ENCODE peak calls at places on chromosomes 16 and 17, in nine cellular contexts. W is IMR-90; J is NT2/D1; K is CD8-positive, alpha-beta memory T cell; R is heart right ventricle; C is right atrium auricular region; U is endothelial cell of umbilical vein; A is neural progenitor cell; L is right cardiac atrium. E is an unnamed sample.

GRCh38 chr16:66335704-66336329 is 30.7 kb upstream of the CDH5 start:
- DNase-seq in K (no peak), C (no peak), R (peak), U (peak), L (peak), J (no peak), W (peak), A (no peak), E (no peak)

GRCh38 chr16:68737730-68738590 is 868 bp downstream of the CDH1 start:
- DNase-seq in W (no peak), A (peak), U (no peak), L (no peak), J (no peak), R (no peak), C (no peak), K (no peak), E (no peak)

GRCh38 chr17:17515921-17516295 is 19.7 kb upstream of the RASD1 start:
- DNase-seq in C (no peak), A (no peak), J (no peak), W (peak), U (no peak), R (no peak), L (no peak), K (no peak), E (no peak)

GRCh38 chr16:75519175-75519574 is 16.7 kb downstream of the CHST5 start:
- DNase-seq in R (no peak), J (no peak), U (no peak), W (no peak), C (no peak), L (no peak), K (no peak), A (no peak), E (no peak)

GRCh38 chr16:84370723-84371552 is 2.6 kb downstream of the ATP2C2 start:
- DNase-seq in J (no peak), L (no peak), C (no peak), K (no peak), R (no peak), A (no peak), U (no peak), W (no peak), E (no peak)

GRCh38 chr17:19939993-19940721 is 37.5 kb downstream of the AKAP10 start:
- DNase-seq in A (no peak), R (no peak), J (no peak), C (no peak), K (no peak), L (no peak), U (no peak), W (no peak), E (no peak)

GRCh38 chr17:40827746-40828453 is 5.5 kb upstream of the KRT10 start:
- DNase-seq in J (no peak), C (no peak), W (no peak), U (no peak), K (no peak), R (no peak), A (no peak), L (peak), E (peak)

GRCh38 chr17:46769531-46770438 is 48.7 kb downstream of the WNT3 start:
- DNase-seq in R (no peak), K (no peak), L (no peak), U (no peak), W (no peak), A (no peak), C (no peak), J (no peak), E (no peak)

GRCh38 chr17:42315402-42316156 is 27.3 kb downstream of the STAT5A start:
- DNase-seq in K (peak), A (no peak), W (no peak), L (no peak), R (no peak), C (no peak), J (no peak), U (no peak), E (peak)

GRCh38 chr17:6706996-6707395 is 6.2 kb downstream of the SLC13A5 start:
- DNase-seq in C (no peak), A (no peak), L (no peak), J (no peak), R (no peak), K (no peak), W (no peak), U (no peak), E (no peak)

GRCh38 chr17:41333098-41333497 is 17.5 kb downstream of the KRT33A start:
- DNase-seq in C (no peak), L (no peak), R (no peak), J (no peak), U (no peak), W (no peak), A (no peak), K (no peak), E (no peak)

GRCh38 chr16:25868966-25869365 is 177.2 kb downstream of the HS3ST4 start:
- DNase-seq in U (no peak), K (no peak), J (no peak), W (no peak), L (no peak), R (no peak), A (no peak), C (no peak), E (no peak)

GRCh38 chr16:7504844-7505243 is 172.2 kb downstream of the RBFOX1 start:
- DNase-seq in K (no peak), R (no peak), U (no peak), C (no peak), L (no peak), A (no peak), J (no peak), W (no peak), E (no peak)

GRCh38 chr16:47750371-47750770 is 289.2 kb downstream of the PHKB start:
- DNase-seq in U (no peak), J (no peak), C (no peak), A (no peak), W (no peak), L (no peak), R (no peak), K (no peak), E (no peak)

GRCh38 chr17:82216301-82217119 is 3.9 kb upstream of the CCDC57 start:
- DNase-seq in C (peak), W (peak), L (peak), A (no peak), J (no peak), U (peak), K (peak), R (peak), E (no peak)

GRCh38 chr16:11100239-11100750 is 155.7 kb downstream of the SOCS1 start:
- DNase-seq in W (peak), C (peak), A (peak), J (peak), K (no peak), L (peak), R (peak), U (peak), E (no peak)

GRCh38 chr16:82402665-82403218 is 224.0 kb upstream of the CDH13 start:
- DNase-seq in R (no peak), W (no peak), U (no peak), L (no peak), C (no peak), A (no peak), J (no peak), K (no peak), E (no peak)

GRCh38 chr16:30757316-30757715 is 4.5 kb downstream of the CFAP119 start:
- DNase-seq in C (no peak), U (no peak), A (no peak), L (no peak), R (no peak), W (no peak), J (no peak), K (no peak), E (no peak)

GRCh38 chr17:82283208-82283749 is 9.8 kb upstream of the CSNK1D start:
- DNase-seq in U (no peak), C (no peak), J (no peak), W (peak), R (no peak), A (no peak), L (no peak), K (no peak), E (no peak)

GRCh38 chr16:27867122-27868110 is 196.1 kb downstream of the GSG1L start:
- DNase-seq in L (peak), J (peak), C (no peak), W (peak), A (peak), U (peak), K (peak), R (peak), E (peak)

GRCh38 chr16:31177136-31177535 is 2.8 kb upstream of the FUS start:
- DNase-seq in U (no peak), R (no peak), J (no peak), L (no peak), A (no peak), W (peak), K (peak), C (no peak), E (peak)

GRCh38 chr16:66874079-66874775 is 6.1 kb upstream of the PDP2 start:
- DNase-seq in L (no peak), W (peak), A (no peak), U (no peak), J (no peak), R (no peak), C (no peak), K (no peak), E (no peak)

GRCh38 chr17:63431939-63432804 is 13.9 kb downstream of the CYB561 start:
- DNase-seq in C (no peak), W (peak), U (peak), L (no peak), A (no peak), K (no peak), J (no peak), R (no peak), E (no peak)

GRCh38 chr16:15592324-15592723 is 50.6 kb downstream of the MARF1 start:
- DNase-seq in R (no peak), W (no peak), C (no peak), J (no peak), K (no peak), A (no peak), U (no peak), L (no peak), E (no peak)

GRCh38 chr17:13957636-13958035 is 111.7 kb upstream of the COX10 start:
- DNase-seq in U (no peak), W (peak), L (no peak), J (no peak), R (no peak), C (no peak), K (no peak), A (no peak), E (no peak)

GRCh38 chr17:20196314-20196713 is 187.2 kb downstream of the SPECC1 start:
- DNase-seq in U (no peak), J (no peak), A (no peak), C (no peak), L (no peak), W (no peak), K (no peak), R (no peak), E (no peak)

GRCh38 chr17:55286681-55287589 is 22.2 kb downstream of the HLF start:
- DNase-seq in K (no peak), C (no peak), L (no peak), U (no peak), R (no peak), A (no peak), W (peak), J (no peak), E (no peak)

GRCh38 chr16:67841198-67841815 is 813 bp upstream of the THAP11 start:
- DNase-seq in R (no peak), U (no peak), L (no peak), A (no peak), W (no peak), K (no peak), C (no peak), J (no peak), E (no peak)

GRCh38 chr16:5018791-5019190 is 14.9 kb downstream of the NAGPA start:
- DNase-seq in K (no peak), U (no peak), W (no peak), J (no peak), A (no peak), R (peak), C (no peak), L (no peak), E (no peak)

GRCh38 chr16:56715128-56715527 is 14.8 kb upstream of the NUP93 start:
- DNase-seq in J (no peak), R (no peak), C (no peak), L (no peak), W (no peak), A (no peak), U (no peak), K (no peak), E (no peak)

GRCh38 chr16:10897134-10897533 is 20.1 kb downstream of the CIITA start:
- DNase-seq in K (no peak), R (no peak), U (no peak), W (no peak), C (no peak), A (no peak), J (no peak), L (no peak), E (no peak)

GRCh38 chr16:30447512-30448226 is 2.0 kb upstream of the SEPHS2 start:
- DNase-seq in W (no peak), A (no peak), C (no peak), K (no peak), U (no peak), J (no peak), L (no peak), R (no peak), E (no peak)

GRCh38 chr16:35795361-35796029 is 2336.1 kb downstream of the TP53TG3F start:
- DNase-seq in A (no peak), J (no peak), K (no peak), W (no peak), R (peak), C (no peak), U (no peak), L (no peak), E (no peak)

GRCh38 chr16:66662445-66663194 is 33.9 kb downstream of the CMTM4 start:
- DNase-seq in A (no peak), K (no peak), C (no peak), R (no peak), J (no peak), U (peak), L (no peak), W (peak), E (no peak)

GRCh38 chr17:52140601-52141000 is 17.9 kb downstream of the CA10 start:
- DNase-seq in J (no peak), A (no peak), L (no peak), K (no peak), W (no peak), C (no peak), U (no peak), R (no peak), E (no peak)

GRCh38 chr17:73650147-73650546 is 5.9 kb upstream of the SDK2 start:
- DNase-seq in U (no peak), J (no peak), R (no peak), C (peak), L (no peak), A (peak), K (no peak), W (no peak), E (peak)

GRCh38 chr17:8057691-8058114 is 18.8 kb downstream of the ALOX15B start:
- DNase-seq in R (no peak), K (peak), C (peak), L (no peak), U (peak), J (peak), A (peak), W (peak), E (peak)

GRCh38 chr16:87435399-87436224 is 43.5 kb downstream of the MAP1LC3B start:
- DNase-seq in R (peak), W (peak), C (no peak), U (peak), K (peak), J (no peak), L (no peak), A (no peak), E (no peak)
- H3K4me3 ChIP-seq in R (no peak), W (no peak), C (no peak), U (peak), K (no peak), J (no peak), L (no peak), A (no peak), E (no peak)

DNA sequence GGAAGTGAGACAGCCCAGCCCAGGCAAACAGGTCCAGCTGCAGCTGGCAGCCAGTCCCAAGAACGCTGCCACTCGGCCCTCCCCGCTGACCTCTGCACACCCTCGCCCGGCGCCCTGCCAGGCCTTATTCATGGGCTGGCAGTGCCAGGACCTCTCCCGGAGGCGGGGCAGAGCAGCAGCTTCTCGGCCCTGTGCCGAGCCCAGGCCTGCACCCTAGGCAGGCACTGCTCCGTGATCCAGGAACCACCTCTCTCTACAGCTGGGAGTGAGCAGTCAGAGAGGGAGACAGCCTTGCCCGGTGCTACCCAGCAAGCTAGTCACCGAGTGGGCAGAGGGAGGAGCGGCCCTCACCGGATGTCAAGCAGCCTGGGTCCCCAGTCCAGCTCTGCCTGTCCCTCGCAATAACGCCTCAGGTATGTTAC is 79.9 kb upstream of the CBX4 start:
- DNase-seq in U (peak), J (no peak), R (peak), A (no peak), L (peak), C (peak), W (no peak), K (no peak), E (no peak)
- H3K4me3 ChIP-seq in U (no peak), J (no peak), R (no peak), A (no peak), L (no peak), C (no peak), W (no peak), K (no peak), E (no peak)

DNA sequence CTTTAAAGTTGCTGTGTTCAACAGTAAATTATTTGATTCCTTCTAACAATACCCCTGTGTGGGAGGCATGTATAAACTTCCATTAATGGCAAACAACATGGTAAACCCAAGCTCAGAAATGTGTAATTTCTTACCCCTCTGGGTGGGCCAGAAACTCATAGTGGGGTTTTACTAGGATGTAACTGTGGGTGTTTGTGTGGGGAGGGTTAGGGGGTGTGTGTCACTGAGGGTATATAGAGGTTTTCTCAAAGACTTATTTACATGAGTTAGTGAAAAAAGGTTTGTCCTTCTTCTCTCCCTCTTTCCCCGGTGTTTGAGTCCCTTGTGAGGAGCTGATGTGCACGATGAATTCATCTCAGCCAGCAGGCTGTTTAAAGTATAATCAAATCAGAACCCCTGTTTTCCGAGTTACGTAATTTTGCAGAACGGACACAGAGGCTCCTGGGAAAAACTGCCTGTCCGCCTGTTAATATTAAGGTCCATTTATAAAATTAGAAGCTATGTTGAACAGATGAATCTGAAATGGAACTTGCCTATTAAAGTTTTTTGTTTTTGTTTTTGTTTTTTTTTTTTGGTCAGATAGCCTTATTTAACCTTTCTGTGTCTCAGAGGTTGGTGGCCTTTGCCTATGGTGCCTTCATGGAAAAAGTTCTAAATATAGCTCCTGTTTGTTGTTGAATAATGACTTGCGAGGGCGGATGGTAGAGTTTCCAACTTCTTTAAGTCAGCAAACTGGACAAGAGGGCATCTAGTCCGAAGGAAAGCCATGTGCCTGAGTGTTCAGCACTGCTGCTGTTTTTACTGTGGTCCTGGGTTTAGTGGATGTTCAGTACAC is 73.3 kb downstream of the MSI2 start:
- DNase-seq in C (no peak), K (no peak), A (no peak), W (peak), R (peak), L (no peak), U (no peak), J (no peak), E (no peak)
- H3K4me3 ChIP-seq in C (no peak), K (no peak), A (no peak), W (no peak), R (no peak), L (no peak), U (no peak), J (no peak), E (no peak)

GRCh38 chr17:38798614-38799500 is 499 bp downstream of the PIP4K2B start:
- DNase-seq in R (peak), J (no peak), C (peak), W (peak), A (peak), U (peak), K (peak), L (no peak), E (peak)

GRCh38 chr17:38797828-38798227 is 1.5 kb downstream of the PIP4K2B start:
- DNase-seq in K (no peak), R (no peak), U (no peak), J (no peak), W (peak), L (no peak), A (no peak), C (no peak), E (no peak)

GRCh38 chr17:38796451-38796850 is 2.9 kb downstream of the PIP4K2B start:
- DNase-seq in W (no peak), K (no peak), L (no peak), C (no peak), U (no peak), A (no peak), J (no peak), R (no peak), E (no peak)

GRCh38 chr17:38799501-38800236 is at the start of gene PIP4K2B:
- DNase-seq in A (peak), U (peak), K (peak), W (peak), C (peak), R (peak), J (peak), L (peak), E (peak)

GRCh38 chr17:38797091-38797490 is 2.3 kb downstream of the PIP4K2B start:
- DNase-seq in C (no peak), J (no peak), W (peak), U (no peak), L (no peak), A (no peak), R (no peak), K (no peak), E (no peak)
- H3K4me3 ChIP-seq in C (no peak), J (no peak), W (no peak), U (no peak), L (no peak), A (peak), R (no peak), K (no peak), E (no peak)

GRCh38 chr17:48724241-48725004 is 1.4 kb downstream of the PRAC2 start:
- DNase-seq in C (peak), A (peak), J (no peak), K (peak), R (peak), L (peak), U (peak), W (peak), E (peak)
- H3K4me3 ChIP-seq in C (no peak), A (no peak), J (no peak), K (peak), R (no peak), L (no peak), U (no peak), W (no peak), E (no peak)

E was measured in Jurkat, Clone E6-1.